ENCODE peak calls at places on chromosomes 6 and 20, in ten cellular contexts. One of them, this sample, is unnamed.

GRCh38 chr20:63962426-63963347 is 6.5 kb upstream of the UCKL1 start:
- DNase-seq in fibroblast of lung: no peak
- DNase-seq in psoas muscle: peak
- DNase-seq in HCT116: no peak
- DNase-seq in GM12865: no peak
- DNase-seq in fibroblast of pulmonary artery: no peak
- DNase-seq in esophagus squamous epithelium: no peak
- DNase-seq in ovary: peak
- DNase-seq in left ventricle myocardium inferior: peak
- DNase-seq in fibroblast of the aortic adventitia: no peak
- DNase-seq in this sample: no peak

GRCh38 chr20:60600036-60600435 is 641.8 kb downstream of the CDH26 start:
- DNase-seq in fibroblast of lung: no peak
- DNase-seq in psoas muscle: no peak
- DNase-seq in HCT116: no peak
- DNase-seq in GM12865: no peak
- DNase-seq in fibroblast of pulmonary artery: no peak
- DNase-seq in esophagus squamous epithelium: no peak
- DNase-seq in ovary: no peak
- DNase-seq in left ventricle myocardium inferior: no peak
- DNase-seq in fibroblast of the aortic adventitia: no peak
- DNase-seq in this sample: no peak

GRCh38 chr6:166957087-166957804 is 896 bp upstream of the RNASET2 start:
- DNase-seq in fibroblast of lung: no peak
- DNase-seq in psoas muscle: peak
- DNase-seq in HCT116: no peak
- DNase-seq in GM12865: peak
- DNase-seq in fibroblast of pulmonary artery: no peak
- DNase-seq in esophagus squamous epithelium: peak
- DNase-seq in ovary: peak
- DNase-seq in left ventricle myocardium inferior: peak
- DNase-seq in fibroblast of the aortic adventitia: no peak
- DNase-seq in this sample: peak

GRCh38 chr6:121506761-121507754 is 71.6 kb downstream of the GJA1 start:
- DNase-seq in fibroblast of lung: peak
- DNase-seq in psoas muscle: peak
- DNase-seq in HCT116: no peak
- DNase-seq in GM12865: no peak
- DNase-seq in fibroblast of pulmonary artery: peak
- DNase-seq in esophagus squamous epithelium: no peak
- DNase-seq in ovary: no peak
- DNase-seq in left ventricle myocardium inferior: no peak
- DNase-seq in fibroblast of the aortic adventitia: peak
- DNase-seq in this sample: peak

GRCh38 chr20:47336013-47336754 is 20.3 kb downstream of the ZMYND8 start:
- DNase-seq in fibroblast of lung: peak
- DNase-seq in psoas muscle: peak
- DNase-seq in HCT116: no peak
- DNase-seq in GM12865: no peak
- DNase-seq in fibroblast of pulmonary artery: peak
- DNase-seq in esophagus squamous epithelium: no peak
- DNase-seq in ovary: peak
- DNase-seq in left ventricle myocardium inferior: peak
- DNase-seq in fibroblast of the aortic adventitia: peak
- DNase-seq in this sample: no peak

GRCh38 chr6:16141514-16141913 is 12.6 kb downstream of the MYLIP start:
- DNase-seq in fibroblast of lung: no peak
- DNase-seq in psoas muscle: no peak
- DNase-seq in HCT116: no peak
- DNase-seq in GM12865: no peak
- DNase-seq in fibroblast of pulmonary artery: no peak
- DNase-seq in esophagus squamous epithelium: no peak
- DNase-seq in ovary: no peak
- DNase-seq in left ventricle myocardium inferior: no peak
- DNase-seq in fibroblast of the aortic adventitia: no peak
- DNase-seq in this sample: no peak

GRCh38 chr6:26222587-26222986 is 135.4 kb downstream of the HFE start:
- DNase-seq in fibroblast of lung: peak
- DNase-seq in psoas muscle: no peak
- DNase-seq in HCT116: no peak
- DNase-seq in GM12865: peak
- DNase-seq in fibroblast of pulmonary artery: no peak
- DNase-seq in esophagus squamous epithelium: no peak
- DNase-seq in ovary: no peak
- DNase-seq in left ventricle myocardium inferior: no peak
- DNase-seq in fibroblast of the aortic adventitia: no peak
- DNase-seq in this sample: no peak

GRCh38 chr20:4814696-4815252 is 93.1 kb downstream of the PRND start:
- DNase-seq in fibroblast of lung: no peak
- DNase-seq in psoas muscle: no peak
- DNase-seq in HCT116: no peak
- DNase-seq in GM12865: peak
- DNase-seq in fibroblast of pulmonary artery: no peak
- DNase-seq in esophagus squamous epithelium: peak
- DNase-seq in ovary: no peak
- DNase-seq in left ventricle myocardium inferior: peak
- DNase-seq in fibroblast of the aortic adventitia: no peak
- DNase-seq in this sample: no peak

GRCh38 chr20:51185861-51186260 is 163.0 kb upstream of the KCNG1 start:
- DNase-seq in fibroblast of lung: no peak
- DNase-seq in psoas muscle: no peak
- DNase-seq in HCT116: no peak
- DNase-seq in GM12865: no peak
- DNase-seq in fibroblast of pulmonary artery: no peak
- DNase-seq in esophagus squamous epithelium: no peak
- DNase-seq in ovary: no peak
- DNase-seq in left ventricle myocardium inferior: no peak
- DNase-seq in fibroblast of the aortic adventitia: no peak
- DNase-seq in this sample: no peak

GRCh38 chr6:53263915-53264314 is 84.8 kb downstream of the ELOVL5 start:
- DNase-seq in fibroblast of lung: peak
- DNase-seq in psoas muscle: no peak
- DNase-seq in HCT116: no peak
- DNase-seq in GM12865: no peak
- DNase-seq in fibroblast of pulmonary artery: no peak
- DNase-seq in esophagus squamous epithelium: no peak
- DNase-seq in ovary: no peak
- DNase-seq in left ventricle myocardium inferior: no peak
- DNase-seq in fibroblast of the aortic adventitia: peak
- DNase-seq in this sample: peak

GRCh38 chr6:73329201-73329600 is 24.9 kb downstream of the DPPA5 start:
- DNase-seq in fibroblast of lung: no peak
- DNase-seq in psoas muscle: no peak
- DNase-seq in HCT116: no peak
- DNase-seq in GM12865: peak
- DNase-seq in fibroblast of pulmonary artery: no peak
- DNase-seq in esophagus squamous epithelium: no peak
- DNase-seq in ovary: no peak
- DNase-seq in left ventricle myocardium inferior: no peak
- DNase-seq in fibroblast of the aortic adventitia: no peak
- DNase-seq in this sample: no peak

GRCh38 chr6:73323323-73323722 is 30.8 kb downstream of the DPPA5 start:
- DNase-seq in fibroblast of lung: no peak
- DNase-seq in psoas muscle: no peak
- DNase-seq in HCT116: no peak
- DNase-seq in GM12865: no peak
- DNase-seq in fibroblast of pulmonary artery: no peak
- DNase-seq in esophagus squamous epithelium: no peak
- DNase-seq in ovary: no peak
- DNase-seq in left ventricle myocardium inferior: no peak
- DNase-seq in fibroblast of the aortic adventitia: no peak
- DNase-seq in this sample: no peak

GRCh38 chr6:73325656-73326055 is 28.4 kb downstream of the DPPA5 start:
- DNase-seq in fibroblast of lung: no peak
- DNase-seq in psoas muscle: no peak
- DNase-seq in HCT116: no peak
- DNase-seq in GM12865: no peak
- DNase-seq in fibroblast of pulmonary artery: no peak
- DNase-seq in esophagus squamous epithelium: no peak
- DNase-seq in ovary: no peak
- DNase-seq in left ventricle myocardium inferior: no peak
- DNase-seq in fibroblast of the aortic adventitia: no peak
- DNase-seq in this sample: no peak

DNA sequence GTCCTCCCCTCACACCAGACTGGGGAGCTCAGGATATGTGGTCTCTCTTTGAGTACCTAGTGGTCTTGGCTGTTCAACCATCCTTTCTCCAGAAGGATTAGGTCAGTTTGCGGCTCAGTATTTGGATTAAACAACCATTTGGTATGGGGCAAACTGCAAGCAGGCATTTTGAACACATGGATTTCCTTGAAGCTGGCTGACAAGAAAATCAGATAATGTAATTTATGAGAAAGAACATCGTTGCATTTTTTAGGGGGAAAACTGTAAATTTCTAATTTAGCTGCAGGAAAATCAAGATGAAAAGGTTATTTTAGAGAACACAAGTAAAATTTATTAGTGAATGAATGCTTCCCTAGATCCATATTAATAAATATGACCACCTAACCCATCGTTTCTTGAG is 25.3 kb downstream of the DPPA5 start:
- DNase-seq in fibroblast of lung: no peak
- DNase-seq in psoas muscle: no peak
- DNase-seq in HCT116: no peak
- DNase-seq in GM12865: no peak
- DNase-seq in fibroblast of pulmonary artery: no peak
- DNase-seq in esophagus squamous epithelium: no peak
- DNase-seq in ovary: no peak
- DNase-seq in left ventricle myocardium inferior: no peak
- DNase-seq in fibroblast of the aortic adventitia: no peak
- DNase-seq in this sample: no peak
- TF ChIP-seq CTCF in fibroblast of lung: no peak
- TF ChIP-seq CTCF in psoas muscle: no peak
- TF ChIP-seq CTCF in HCT116: no peak
- TF ChIP-seq CTCF in GM12865: no peak
- TF ChIP-seq CTCF in fibroblast of pulmonary artery: no peak
- TF ChIP-seq CTCF in esophagus squamous epithelium: no peak
- TF ChIP-seq CTCF in ovary: no peak
- TF ChIP-seq CTCF in left ventricle myocardium inferior: no peak
- TF ChIP-seq CTCF in fibroblast of the aortic adventitia: no peak
- TF ChIP-seq CTCF in this sample: no peak

GRCh38 chr20:31746068-31746878 is 7.2 kb downstream of the TPX2 start:
- DNase-seq in fibroblast of lung: no peak
- DNase-seq in psoas muscle: no peak
- DNase-seq in HCT116: no peak
- DNase-seq in GM12865: peak
- DNase-seq in fibroblast of pulmonary artery: no peak
- DNase-seq in esophagus squamous epithelium: no peak
- DNase-seq in ovary: no peak
- DNase-seq in left ventricle myocardium inferior: no peak
- DNase-seq in fibroblast of the aortic adventitia: no peak
- DNase-seq in this sample: no peak

GRCh38 chr20:31738729-31739549 is at the start of gene TPX2:
- DNase-seq in fibroblast of lung: peak
- DNase-seq in psoas muscle: peak
- DNase-seq in HCT116: peak
- DNase-seq in GM12865: peak
- DNase-seq in fibroblast of pulmonary artery: peak
- DNase-seq in esophagus squamous epithelium: peak
- DNase-seq in ovary: peak
- DNase-seq in left ventricle myocardium inferior: peak
- DNase-seq in fibroblast of the aortic adventitia: peak
- DNase-seq in this sample: peak

GRCh38 chr20:31739550-31739863 is 417 bp downstream of the TPX2 start:
- DNase-seq in fibroblast of lung: no peak
- DNase-seq in psoas muscle: no peak
- DNase-seq in HCT116: no peak
- DNase-seq in GM12865: no peak
- DNase-seq in fibroblast of pulmonary artery: no peak
- DNase-seq in esophagus squamous epithelium: no peak
- DNase-seq in ovary: no peak
- DNase-seq in left ventricle myocardium inferior: no peak
- DNase-seq in fibroblast of the aortic adventitia: no peak
- DNase-seq in this sample: no peak

GRCh38 chr20:31740208-31740607 is 1.1 kb downstream of the TPX2 start:
- DNase-seq in fibroblast of lung: peak
- DNase-seq in psoas muscle: no peak
- DNase-seq in HCT116: no peak
- DNase-seq in GM12865: peak
- DNase-seq in fibroblast of pulmonary artery: peak
- DNase-seq in esophagus squamous epithelium: no peak
- DNase-seq in ovary: no peak
- DNase-seq in left ventricle myocardium inferior: no peak
- DNase-seq in fibroblast of the aortic adventitia: peak
- DNase-seq in this sample: peak

DNA sequence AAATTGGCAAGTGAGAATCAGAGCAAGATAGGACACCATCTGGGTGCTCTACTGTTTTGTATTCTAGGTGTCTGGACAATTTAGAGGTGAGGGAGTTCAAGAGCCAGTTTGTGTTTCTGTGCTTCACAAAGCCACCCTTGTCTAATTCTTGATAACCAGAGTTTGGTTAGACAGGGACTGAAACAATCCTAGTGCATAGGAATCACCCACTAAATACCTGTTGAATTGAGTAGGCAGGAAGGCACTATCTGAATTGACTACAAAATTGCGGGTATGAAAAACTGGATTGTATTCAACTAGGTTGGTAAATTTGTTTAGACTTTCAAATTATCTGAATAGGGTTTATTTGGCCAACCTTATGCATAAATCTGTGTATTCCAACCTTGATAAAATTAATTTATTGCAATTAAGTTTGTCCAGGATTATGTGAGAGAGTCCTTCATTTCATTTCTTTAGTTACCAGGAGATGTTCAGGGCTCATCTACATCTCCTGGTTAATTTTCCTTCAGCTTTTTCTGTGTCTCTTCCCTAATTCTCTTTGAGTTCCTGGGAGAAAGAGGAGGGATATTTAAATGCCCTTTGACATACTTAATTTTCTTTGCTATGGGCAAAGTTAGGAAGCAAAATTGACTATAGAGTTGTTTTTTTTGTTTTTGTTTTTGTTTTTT is 1.7 kb downstream of the TPX2 start:
- DNase-seq in fibroblast of lung: no peak
- DNase-seq in psoas muscle: no peak
- DNase-seq in HCT116: no peak
- DNase-seq in GM12865: no peak
- DNase-seq in fibroblast of pulmonary artery: no peak
- DNase-seq in esophagus squamous epithelium: no peak
- DNase-seq in ovary: no peak
- DNase-seq in left ventricle myocardium inferior: no peak
- DNase-seq in fibroblast of the aortic adventitia: no peak
- DNase-seq in this sample: no peak
- H3K4me3 ChIP-seq in fibroblast of lung: peak
- H3K4me3 ChIP-seq in psoas muscle: no peak
- H3K4me3 ChIP-seq in HCT116: peak
- H3K4me3 ChIP-seq in GM12865: peak
- H3K4me3 ChIP-seq in fibroblast of pulmonary artery: peak
- H3K4me3 ChIP-seq in esophagus squamous epithelium: no peak
- H3K4me3 ChIP-seq in ovary: no peak
- H3K4me3 ChIP-seq in left ventricle myocardium inferior: no peak
- H3K4me3 ChIP-seq in fibroblast of the aortic adventitia: peak
- H3K4me3 ChIP-seq in this sample: no peak

GRCh38 chr6:126804255-126805064 is 314.0 kb upstream of the RSPO3 start:
- DNase-seq in fibroblast of lung: peak
- DNase-seq in psoas muscle: no peak
- DNase-seq in HCT116: peak
- DNase-seq in GM12865: peak
- DNase-seq in fibroblast of pulmonary artery: peak
- DNase-seq in esophagus squamous epithelium: no peak
- DNase-seq in ovary: no peak
- DNase-seq in left ventricle myocardium inferior: no peak
- DNase-seq in fibroblast of the aortic adventitia: peak
- DNase-seq in this sample: peak
- TF ChIP-seq CTCF in fibroblast of lung: peak
- TF ChIP-seq CTCF in psoas muscle: peak
- TF ChIP-seq CTCF in HCT116: peak
- TF ChIP-seq CTCF in GM12865: peak
- TF ChIP-seq CTCF in fibroblast of pulmonary artery: peak
- TF ChIP-seq CTCF in esophagus squamous epithelium: peak
- TF ChIP-seq CTCF in ovary: peak
- TF ChIP-seq CTCF in left ventricle myocardium inferior: peak
- TF ChIP-seq CTCF in fibroblast of the aortic adventitia: peak
- TF ChIP-seq CTCF in this sample: peak

GRCh38 chr6:56620229-56620868 is 22.3 kb downstream of the DST start:
- DNase-seq in fibroblast of lung: no peak
- DNase-seq in psoas muscle: no peak
- DNase-seq in HCT116: no peak
- DNase-seq in GM12865: no peak
- DNase-seq in fibroblast of pulmonary artery: peak
- DNase-seq in esophagus squamous epithelium: no peak
- DNase-seq in ovary: no peak
- DNase-seq in left ventricle myocardium inferior: no peak
- DNase-seq in fibroblast of the aortic adventitia: no peak
- DNase-seq in this sample: no peak
- H3K4me3 ChIP-seq in fibroblast of lung: no peak
- H3K4me3 ChIP-seq in psoas muscle: no peak
- H3K4me3 ChIP-seq in HCT116: no peak
- H3K4me3 ChIP-seq in GM12865: no peak
- H3K4me3 ChIP-seq in fibroblast of pulmonary artery: no peak
- H3K4me3 ChIP-seq in esophagus squamous epithelium: no peak
- H3K4me3 ChIP-seq in ovary: no peak
- H3K4me3 ChIP-seq in left ventricle myocardium inferior: no peak
- H3K4me3 ChIP-seq in fibroblast of the aortic adventitia: no peak
- H3K4me3 ChIP-seq in this sample: no peak

This sample was measured in choroid plexus epithelial cell.